ENCODE peak calls at places on chromosomes 2 and 18, in nine cellular contexts. One of them, this sample, is unnamed.

GRCh38 chr2:133666621-133667020 is 98.4 kb upstream of the NCKAP5 start:
- DNase-seq in AG10803: no peak
- DNase-seq in AG04450: no peak
- DNase-seq in HepG2: no peak
- DNase-seq in CD4-positive, alpha-beta T cell: no peak
- DNase-seq in psoas muscle: no peak
- DNase-seq in prostate gland: no peak
- DNase-seq in upper lobe of left lung: no peak
- DNase-seq in heart left ventricle: no peak
- DNase-seq in this sample: no peak

GRCh38 chr2:168394262-168394661 is 61.8 kb upstream of the CERS6 start:
- DNase-seq in AG10803: no peak
- DNase-seq in AG04450: no peak
- DNase-seq in HepG2: no peak
- DNase-seq in CD4-positive, alpha-beta T cell: no peak
- DNase-seq in psoas muscle: no peak
- DNase-seq in prostate gland: no peak
- DNase-seq in upper lobe of left lung: no peak
- DNase-seq in heart left ventricle: no peak
- DNase-seq in this sample: no peak

GRCh38 chr18:63905361-63905760 is 2.4 kb upstream of the SERPINB10 start:
- DNase-seq in AG10803: no peak
- DNase-seq in AG04450: no peak
- DNase-seq in HepG2: no peak
- DNase-seq in CD4-positive, alpha-beta T cell: no peak
- DNase-seq in psoas muscle: no peak
- DNase-seq in prostate gland: no peak
- DNase-seq in upper lobe of left lung: no peak
- DNase-seq in heart left ventricle: no peak
- DNase-seq in this sample: no peak

GRCh38 chr2:45643543-45644542 is 7.6 kb upstream of the PRKCE start:
- DNase-seq in AG10803: peak; percentile 54
- DNase-seq in AG04450: no peak
- DNase-seq in HepG2: peak; percentile 27
- DNase-seq in CD4-positive, alpha-beta T cell: peak; percentile 68
- DNase-seq in psoas muscle: peak; percentile 75
- DNase-seq in prostate gland: peak; percentile 32
- DNase-seq in upper lobe of left lung: peak; percentile 79
- DNase-seq in heart left ventricle: peak; percentile 71
- DNase-seq in this sample: peak; percentile 76

GRCh38 chr18:69402219-69402989 is 1.7 kb downstream of the DOK6 start:
- DNase-seq in AG10803: no peak
- DNase-seq in AG04450: no peak
- DNase-seq in HepG2: peak; percentile 7
- DNase-seq in CD4-positive, alpha-beta T cell: no peak
- DNase-seq in psoas muscle: no peak
- DNase-seq in prostate gland: no peak
- DNase-seq in upper lobe of left lung: no peak
- DNase-seq in heart left ventricle: peak; percentile 6
- DNase-seq in this sample: no peak

GRCh38 chr18:52326001-52326400 is 14.0 kb upstream of the DCC start:
- DNase-seq in AG10803: no peak
- DNase-seq in AG04450: no peak
- DNase-seq in HepG2: no peak
- DNase-seq in CD4-positive, alpha-beta T cell: no peak
- DNase-seq in psoas muscle: no peak
- DNase-seq in prostate gland: no peak
- DNase-seq in upper lobe of left lung: no peak
- DNase-seq in heart left ventricle: no peak
- DNase-seq in this sample: no peak

GRCh38 chr2:143282684-143283083 is 153.5 kb downstream of the ARHGAP15 start:
- DNase-seq in AG10803: no peak
- DNase-seq in AG04450: no peak
- DNase-seq in HepG2: no peak
- DNase-seq in CD4-positive, alpha-beta T cell: no peak
- DNase-seq in psoas muscle: no peak
- DNase-seq in prostate gland: no peak
- DNase-seq in upper lobe of left lung: no peak
- DNase-seq in heart left ventricle: no peak
- DNase-seq in this sample: no peak

GRCh38 chr2:158325031-158325781 is 131.3 kb downstream of the CCDC148 start:
- DNase-seq in AG10803: peak; percentile 49
- DNase-seq in AG04450: no peak
- DNase-seq in HepG2: peak; percentile 38
- DNase-seq in CD4-positive, alpha-beta T cell: no peak
- DNase-seq in psoas muscle: no peak
- DNase-seq in prostate gland: no peak
- DNase-seq in upper lobe of left lung: no peak
- DNase-seq in heart left ventricle: no peak
- DNase-seq in this sample: no peak

GRCh38 chr2:68365087-68365486 is at the start of gene PLEK:
- DNase-seq in AG10803: no peak
- DNase-seq in AG04450: no peak
- DNase-seq in HepG2: no peak
- DNase-seq in CD4-positive, alpha-beta T cell: no peak
- DNase-seq in psoas muscle: peak; percentile 30
- DNase-seq in prostate gland: no peak
- DNase-seq in upper lobe of left lung: peak; percentile 84
- DNase-seq in heart left ventricle: peak; percentile 38
- DNase-seq in this sample: peak; percentile 73

GRCh38 chr2:226795281-226796011 is 4.2 kb downstream of the IRS1 start:
- DNase-seq in AG10803: peak; percentile 49
- DNase-seq in AG04450: no peak
- DNase-seq in HepG2: no peak
- DNase-seq in CD4-positive, alpha-beta T cell: no peak
- DNase-seq in psoas muscle: peak; percentile 40
- DNase-seq in prostate gland: peak; percentile 35
- DNase-seq in upper lobe of left lung: peak; percentile 21
- DNase-seq in heart left ventricle: peak; percentile 26
- DNase-seq in this sample: no peak

GRCh38 chr2:74887445-74887951 is 53.6 kb downstream of the HK2 start:
- DNase-seq in AG10803: peak; percentile 90
- DNase-seq in AG04450: no peak
- DNase-seq in HepG2: no peak
- DNase-seq in CD4-positive, alpha-beta T cell: no peak
- DNase-seq in psoas muscle: no peak
- DNase-seq in prostate gland: no peak
- DNase-seq in upper lobe of left lung: no peak
- DNase-seq in heart left ventricle: no peak
- DNase-seq in this sample: no peak

GRCh38 chr2:30763151-30763660 is 44.0 kb downstream of the CAPN13 start:
- DNase-seq in AG10803: peak; percentile 67
- DNase-seq in AG04450: no peak
- DNase-seq in HepG2: no peak
- DNase-seq in CD4-positive, alpha-beta T cell: no peak
- DNase-seq in psoas muscle: no peak
- DNase-seq in prostate gland: no peak
- DNase-seq in upper lobe of left lung: peak; percentile 6
- DNase-seq in heart left ventricle: no peak
- DNase-seq in this sample: no peak

GRCh38 chr2:54569745-54570296 is 113.7 kb downstream of the SPTBN1 start:
- DNase-seq in AG10803: no peak
- DNase-seq in AG04450: no peak
- DNase-seq in HepG2: no peak
- DNase-seq in CD4-positive, alpha-beta T cell: no peak
- DNase-seq in psoas muscle: no peak
- DNase-seq in prostate gland: no peak
- DNase-seq in upper lobe of left lung: peak; percentile 37
- DNase-seq in heart left ventricle: no peak
- DNase-seq in this sample: no peak

GRCh38 chr2:126803422-126803775 is 95.3 kb upstream of the TEX51 start:
- DNase-seq in AG10803: no peak
- DNase-seq in AG04450: no peak
- DNase-seq in HepG2: no peak
- DNase-seq in CD4-positive, alpha-beta T cell: no peak
- DNase-seq in psoas muscle: no peak
- DNase-seq in prostate gland: no peak
- DNase-seq in upper lobe of left lung: no peak
- DNase-seq in heart left ventricle: peak; percentile 1
- DNase-seq in this sample: no peak

GRCh38 chr2:40466926-40467325 is 15.0 kb upstream of the SLC8A1 start:
- DNase-seq in AG10803: no peak
- DNase-seq in AG04450: no peak
- DNase-seq in HepG2: no peak
- DNase-seq in CD4-positive, alpha-beta T cell: no peak
- DNase-seq in psoas muscle: no peak
- DNase-seq in prostate gland: no peak
- DNase-seq in upper lobe of left lung: no peak
- DNase-seq in heart left ventricle: no peak
- DNase-seq in this sample: no peak

GRCh38 chr2:231393149-231394131 is 2.1 kb upstream of the B3GNT7 start:
- DNase-seq in AG10803: no peak
- DNase-seq in AG04450: no peak
- DNase-seq in HepG2: peak; percentile 47
- DNase-seq in CD4-positive, alpha-beta T cell: no peak
- DNase-seq in psoas muscle: no peak
- DNase-seq in prostate gland: no peak
- DNase-seq in upper lobe of left lung: peak; percentile 56
- DNase-seq in heart left ventricle: no peak
- DNase-seq in this sample: peak; percentile 78

GRCh38 chr2:240127911-240128607 is 8.0 kb downstream of the COPS9 start:
- DNase-seq in AG10803: no peak
- DNase-seq in AG04450: no peak
- DNase-seq in HepG2: no peak
- DNase-seq in CD4-positive, alpha-beta T cell: no peak
- DNase-seq in psoas muscle: no peak
- DNase-seq in prostate gland: no peak
- DNase-seq in upper lobe of left lung: peak; percentile 10
- DNase-seq in heart left ventricle: no peak
- DNase-seq in this sample: peak; percentile 9

GRCh38 chr2:51084750-51085149 is 52.8 kb upstream of the NRXN1 start:
- DNase-seq in AG10803: no peak
- DNase-seq in AG04450: no peak
- DNase-seq in HepG2: no peak
- DNase-seq in CD4-positive, alpha-beta T cell: no peak
- DNase-seq in psoas muscle: no peak
- DNase-seq in prostate gland: no peak
- DNase-seq in upper lobe of left lung: no peak
- DNase-seq in heart left ventricle: no peak
- DNase-seq in this sample: no peak

GRCh38 chr2:11752906-11753305 is 6.5 kb downstream of the LPIN1 start:
- DNase-seq in AG10803: no peak
- DNase-seq in AG04450: no peak
- DNase-seq in HepG2: no peak
- DNase-seq in CD4-positive, alpha-beta T cell: no peak
- DNase-seq in psoas muscle: no peak
- DNase-seq in prostate gland: no peak
- DNase-seq in upper lobe of left lung: no peak
- DNase-seq in heart left ventricle: no peak
- DNase-seq in this sample: no peak

DNA sequence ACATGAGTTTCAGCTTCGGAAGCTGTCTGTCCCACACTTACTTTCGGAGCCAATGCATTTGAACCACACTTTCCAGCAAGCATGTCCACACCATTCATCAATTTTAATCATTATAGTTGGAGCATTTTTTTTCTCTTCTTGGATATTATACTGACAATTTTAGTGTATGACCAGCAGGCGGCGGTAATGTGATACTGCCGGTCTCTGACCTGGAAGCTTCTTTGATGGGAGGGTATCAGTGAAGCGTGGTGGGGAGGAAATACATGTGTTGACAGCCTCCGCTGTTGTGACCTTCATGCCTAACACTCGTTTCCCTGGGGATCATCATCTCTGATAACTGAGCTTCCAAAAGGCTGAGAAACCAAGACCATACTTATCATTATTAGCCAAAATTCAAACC is 231.7 kb downstream of the GBX2 start:
- DNase-seq in AG10803: no peak
- DNase-seq in AG04450: no peak
- DNase-seq in HepG2: peak; percentile 25
- DNase-seq in CD4-positive, alpha-beta T cell: no peak
- DNase-seq in psoas muscle: no peak
- DNase-seq in prostate gland: no peak
- DNase-seq in upper lobe of left lung: no peak
- DNase-seq in heart left ventricle: no peak
- DNase-seq in this sample: no peak
- TF ChIP-seq CTCF in AG10803: peak; percentile 24
- TF ChIP-seq CTCF in AG04450: peak; percentile 40
- TF ChIP-seq CTCF in HepG2: peak; percentile 66
- TF ChIP-seq CTCF in CD4-positive, alpha-beta T cell: no peak
- TF ChIP-seq CTCF in psoas muscle: peak; percentile 10
- TF ChIP-seq CTCF in prostate gland: no peak
- TF ChIP-seq CTCF in upper lobe of left lung: no peak
- TF ChIP-seq CTCF in heart left ventricle: no peak
- TF ChIP-seq CTCF in this sample: no peak

DNA sequence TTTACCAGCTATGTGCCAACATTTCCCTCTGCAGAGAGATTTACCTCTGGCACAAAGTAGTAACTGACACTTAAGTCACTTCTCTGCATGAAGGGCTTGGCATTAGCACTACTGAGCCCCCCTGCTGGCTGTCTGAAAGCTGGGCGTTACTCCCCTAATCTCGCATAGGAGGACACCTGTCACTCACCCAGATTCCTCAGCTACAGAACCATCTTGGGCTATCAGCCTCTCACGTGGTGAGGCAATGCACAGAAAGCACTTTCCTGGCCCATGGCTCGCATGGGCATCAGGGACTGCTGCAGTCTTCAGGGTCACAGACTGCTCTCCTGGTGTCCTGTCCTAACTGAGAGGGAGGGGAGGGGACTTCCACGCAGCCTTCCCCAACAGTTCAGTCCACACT is 12.0 kb downstream of the SERPINE2 start:
- DNase-seq in AG10803: no peak
- DNase-seq in AG04450: no peak
- DNase-seq in HepG2: no peak
- DNase-seq in CD4-positive, alpha-beta T cell: no peak
- DNase-seq in psoas muscle: no peak
- DNase-seq in prostate gland: no peak
- DNase-seq in upper lobe of left lung: no peak
- DNase-seq in heart left ventricle: no peak
- DNase-seq in this sample: no peak
- TF ChIP-seq CTCF in AG10803: no peak
- TF ChIP-seq CTCF in AG04450: no peak
- TF ChIP-seq CTCF in HepG2: no peak
- TF ChIP-seq CTCF in CD4-positive, alpha-beta T cell: no peak
- TF ChIP-seq CTCF in psoas muscle: no peak
- TF ChIP-seq CTCF in prostate gland: no peak
- TF ChIP-seq CTCF in upper lobe of left lung: no peak
- TF ChIP-seq CTCF in heart left ventricle: no peak
- TF ChIP-seq CTCF in this sample: no peak

GRCh38 chr18:74662622-74663021 is 65.0 kb downstream of the ZNF407 start:
- DNase-seq in AG10803: no peak
- DNase-seq in AG04450: no peak
- DNase-seq in HepG2: no peak
- DNase-seq in CD4-positive, alpha-beta T cell: no peak
- DNase-seq in psoas muscle: no peak
- DNase-seq in prostate gland: no peak
- DNase-seq in upper lobe of left lung: no peak
- DNase-seq in heart left ventricle: no peak
- DNase-seq in this sample: no peak
- TF ChIP-seq CTCF in AG10803: no peak
- TF ChIP-seq CTCF in AG04450: no peak
- TF ChIP-seq CTCF in HepG2: no peak
- TF ChIP-seq CTCF in CD4-positive, alpha-beta T cell: no peak
- TF ChIP-seq CTCF in psoas muscle: no peak
- TF ChIP-seq CTCF in prostate gland: no peak
- TF ChIP-seq CTCF in upper lobe of left lung: no peak
- TF ChIP-seq CTCF in heart left ventricle: no peak
- TF ChIP-seq CTCF in this sample: no peak

DNA sequence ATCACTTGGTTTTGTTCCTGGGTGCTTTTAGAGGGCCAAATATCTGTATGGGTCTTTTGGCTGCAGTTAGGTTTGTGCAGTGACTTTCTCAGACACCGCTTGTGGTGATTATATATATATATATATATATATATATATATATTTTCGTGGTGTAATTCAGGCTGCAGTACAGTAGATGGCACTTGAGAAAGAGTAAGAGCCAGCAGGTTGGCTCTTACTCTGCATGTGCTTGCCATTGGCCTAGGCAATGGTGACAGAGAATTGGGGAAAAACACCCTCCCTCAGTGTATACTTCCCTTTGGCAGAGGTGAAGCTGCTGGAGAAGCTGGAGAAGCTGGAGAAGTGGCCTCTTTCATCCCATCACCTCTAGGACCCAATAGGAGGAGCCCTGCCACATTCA is 22.2 kb upstream of the MYL1 start:
- DNase-seq in AG10803: no peak
- DNase-seq in AG04450: no peak
- DNase-seq in HepG2: no peak
- DNase-seq in CD4-positive, alpha-beta T cell: no peak
- DNase-seq in psoas muscle: no peak
- DNase-seq in prostate gland: no peak
- DNase-seq in upper lobe of left lung: no peak
- DNase-seq in heart left ventricle: no peak
- DNase-seq in this sample: no peak
- TF ChIP-seq CTCF in AG10803: no peak
- TF ChIP-seq CTCF in AG04450: no peak
- TF ChIP-seq CTCF in HepG2: peak; percentile 5
- TF ChIP-seq CTCF in CD4-positive, alpha-beta T cell: no peak
- TF ChIP-seq CTCF in psoas muscle: no peak
- TF ChIP-seq CTCF in prostate gland: no peak
- TF ChIP-seq CTCF in upper lobe of left lung: no peak
- TF ChIP-seq CTCF in heart left ventricle: no peak
- TF ChIP-seq CTCF in this sample: no peak

This sample was measured in natural killer cell.